ENCODE peak calls at places on chromosomes 13 and 19, in four cellular contexts. X is upper lobe of left lung, V is colonic mucosa, K is H1. O is an unnamed sample.
A peak's percentile ranks its signal among the peaks of the same experiment; 100 is the strongest.

GRCh38 chr13:112768795-112769411 is 79.1 kb downstream of the ATP11A start:
- DNase-seq in X (peak; percentile 87), V (no peak), K (no peak), O (peak; percentile 92)

GRCh38 chr13:52405369-52405766 is 604 bp downstream of the THSD1 start:
- DNase-seq in X (no peak), V (no peak), K (no peak), O (no peak)

GRCh38 chr13:98752942-98753290 is 444 bp upstream of the SLC15A1 start:
- DNase-seq in X (no peak), V (no peak), K (no peak), O (no peak)

GRCh38 chr19:36420961-36421748 is 2.7 kb upstream of the ZFP82 start:
- DNase-seq in X (peak; percentile 85), V (peak; percentile 16), K (no peak), O (no peak)

GRCh38 chr19:54179921-54180452 is 7.0 kb upstream of the TMC4 start:
- DNase-seq in X (no peak), V (peak; percentile 75), K (peak; percentile 92), O (no peak)

GRCh38 chr13:79258489-79258888 is 147.6 kb downstream of the RBM26 start:
- DNase-seq in X (no peak), V (no peak), K (no peak), O (no peak)

GRCh38 chr13:112342841-112343361 is 33.3 kb upstream of the SPACA7 start:
- DNase-seq in X (peak; percentile 76), V (no peak), K (no peak), O (no peak)

GRCh38 chr13:33862006-33862405 is 44.1 kb downstream of the RFC3 start:
- DNase-seq in X (no peak), V (no peak), K (no peak), O (no peak)

GRCh38 chr13:70117506-70117905 is 9.3 kb upstream of the KLHL1 start:
- DNase-seq in X (no peak), V (no peak), K (no peak), O (no peak)

GRCh38 chr19:42528354-42529247 is at the start of gene CEACAM1:
- DNase-seq in X (no peak), V (peak; percentile 89), K (no peak), O (peak; percentile 76)

GRCh38 chr19:1676351-1677266 is 24.2 kb upstream of the TCF3 start:
- DNase-seq in X (no peak), V (no peak), K (no peak), O (no peak)

GRCh38 chr13:35826626-35827254 is 304.4 kb downstream of the DCLK1 start:
- DNase-seq in X (peak; percentile 41), V (no peak), K (no peak), O (no peak)

GRCh38 chr19:741506-742131 is 9.3 kb upstream of the MISP start:
- DNase-seq in X (peak; percentile 52), V (no peak), K (peak; percentile 31), O (no peak)

GRCh38 chr19:7337380-7338194 is 11.2 kb upstream of the ARHGEF18 start:
- DNase-seq in X (no peak), V (no peak), K (no peak), O (peak; percentile 57)

GRCh38 chr19:36128392-36128736 is 11.5 kb upstream of the CAPNS1 start:
- DNase-seq in X (no peak), V (peak; percentile 71), K (no peak), O (no peak)

GRCh38 chr13:111049791-111050538 is 65.1 kb upstream of the ARHGEF7 start:
- DNase-seq in X (no peak), V (peak; percentile 34), K (no peak), O (no peak)

GRCh38 chr19:5046339-5047039 is 77.6 kb downstream of the KDM4B start:
- DNase-seq in X (peak; percentile 58), V (peak; percentile 80), K (no peak), O (peak; percentile 81)

GRCh38 chr13:76225815-76226489 is 589.8 kb downstream of the LMO7 start:
- DNase-seq in X (no peak), V (no peak), K (no peak), O (no peak)

GRCh38 chr13:77521595-77522367 is 13.7 kb upstream of the SCEL start:
- DNase-seq in X (no peak), V (no peak), K (peak; percentile 17), O (peak; percentile 74)

GRCh38 chr13:25752957-25753540 is 298.8 kb downstream of the SHISA2 start:
- DNase-seq in X (no peak), V (peak; percentile 68), K (no peak), O (no peak)

GRCh38 chr19:41325947-41326706 is 16.2 kb downstream of the CCDC97 start:
- DNase-seq in X (peak; percentile 79), V (no peak), K (no peak), O (no peak)

GRCh38 chr19:1027020-1027952 is 878 bp downstream of the CNN2 start:
- DNase-seq in X (peak; percentile 85), V (peak; percentile 53), K (no peak), O (no peak)

GRCh38 chr13:36764957-36765356 is 54.1 kb upstream of the RFXAP start:
- DNase-seq in X (no peak), V (no peak), K (no peak), O (no peak)

GRCh38 chr19:55620410-55620809 is 4.0 kb downstream of the ZNF784 start:
- DNase-seq in X (no peak), V (no peak), K (no peak), O (no peak)

GRCh38 chr13:113654591-113655357 is 3.2 kb downstream of the ATP4B start:
- DNase-seq in X (peak; percentile 71), V (no peak), K (no peak), O (peak; percentile 58)

GRCh38 chr19:52734340-52734892 is 428 bp downstream of the ZNF611 start:
- DNase-seq in X (peak; percentile 86), V (no peak), K (no peak), O (no peak)

GRCh38 chr19:35752746-35753350 is 4.0 kb downstream of the HSPB6 start:
- DNase-seq in X (peak; percentile 68), V (no peak), K (no peak), O (no peak)

GRCh38 chr19:3098515-3099346 is 4.6 kb downstream of the GNA11 start:
- DNase-seq in X (peak; percentile 87), V (peak; percentile 61), K (no peak), O (peak; percentile 79)

DNA sequence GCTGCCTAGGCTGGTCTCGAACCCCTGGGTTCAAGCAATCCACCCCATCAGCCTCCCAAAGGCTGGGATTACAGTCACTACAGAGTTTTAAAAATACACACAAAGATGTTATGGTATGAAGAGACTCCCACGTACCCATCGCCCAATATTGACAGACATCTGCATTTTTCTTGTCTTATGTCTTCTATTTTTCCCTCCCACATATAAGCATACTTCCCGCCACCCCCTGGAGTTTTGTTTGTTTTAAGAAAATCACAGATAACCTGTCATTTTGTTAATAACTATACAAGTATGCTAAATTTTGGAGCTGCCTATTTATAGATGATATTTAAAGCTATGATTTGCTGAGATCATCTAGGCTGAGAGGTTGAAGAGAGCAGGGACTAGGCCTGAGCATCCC is 6.2 kb upstream of the SMG9 start:
- DNase-seq in X (no peak), V (no peak), K (no peak), O (no peak)
- H3K4me1 ChIP-seq in X (peaks cover 1% of the 10 kb centered on the region), V (peaks cover 13% of the 10 kb centered on the region), K (peaks cover 3% of the 10 kb centered on the region), O (peaks cover 10% of the 10 kb centered on the region)

GRCh38 chr19:38713227-38713649 is 31.0 kb downstream of the CAPN12 start:
- DNase-seq in X (peak; percentile 75), V (peak; percentile 52), K (no peak), O (no peak)
- H3K4me1 ChIP-seq in X (peaks cover 40% of the 10 kb centered on the region), V (no peaks in the 10 kb centered on the region), K (no peaks in the 10 kb centered on the region), O (peaks cover 25% of the 10 kb centered on the region)

GRCh38 chr19:23872282-23872919 is 42.3 kb upstream of the ZNF726 start:
- DNase-seq in X (no peak), V (no peak), K (no peak), O (no peak)
- H3K4me1 ChIP-seq in X (no peaks in the 10 kb centered on the region), V (no peaks in the 10 kb centered on the region), K (no peaks in the 10 kb centered on the region), O (no peaks in the 10 kb centered on the region)

DNA sequence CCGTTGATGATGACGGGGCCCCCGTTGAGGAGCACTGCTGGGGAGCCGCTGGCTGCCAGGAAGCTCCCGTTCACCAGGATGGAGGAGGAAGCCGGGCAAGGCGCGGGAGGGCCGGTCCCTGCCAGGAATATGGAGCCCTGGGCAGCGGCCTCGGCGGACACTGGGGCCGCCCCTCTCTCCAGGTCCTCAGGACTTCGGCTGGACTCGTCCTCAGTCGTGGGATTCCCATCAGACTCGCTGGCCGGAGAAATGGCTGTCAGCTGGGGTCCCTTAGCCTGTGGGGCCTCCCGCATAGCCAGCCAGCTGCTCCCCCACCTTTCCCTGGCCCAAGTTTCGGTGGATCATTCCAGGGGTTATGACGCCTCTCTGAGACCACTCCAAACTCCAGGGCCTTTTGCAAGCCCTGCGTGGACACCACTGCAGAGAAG is 2.1 kb downstream of the SIX5 start:
- DNase-seq in X (peak; percentile 87), V (no peak), K (no peak), O (no peak)
- H3K4me1 ChIP-seq in X (peaks cover 30% of the 10 kb centered on the region), V (peaks cover 8% of the 10 kb centered on the region), K (peaks cover 35% of the 10 kb centered on the region), O (peaks cover 31% of the 10 kb centered on the region)

DNA sequence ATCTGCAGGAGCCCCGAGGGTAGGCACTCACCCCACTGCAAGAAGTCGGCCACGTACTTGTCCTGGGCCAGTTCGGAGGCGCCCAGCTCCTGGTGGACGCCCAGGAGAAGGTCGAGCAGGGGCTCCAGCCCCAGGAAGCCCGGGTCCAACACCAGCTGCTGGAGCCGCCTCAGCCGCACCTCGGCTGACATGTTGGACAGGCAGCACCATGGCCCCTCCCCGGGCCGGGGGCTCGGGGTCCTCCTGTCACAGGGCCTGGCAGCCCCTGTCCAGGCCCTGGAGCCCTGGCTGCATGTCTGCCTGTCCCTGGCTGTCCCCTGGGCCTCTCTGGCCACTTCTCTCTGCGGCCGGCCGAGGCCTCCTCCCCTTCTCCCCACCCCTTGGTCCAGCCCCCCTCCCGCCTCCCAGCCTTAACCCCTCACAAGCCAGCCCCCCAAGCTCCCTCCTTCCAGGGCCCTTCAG is at the start of gene DMPK:
- DNase-seq in X (peak; percentile 84), V (no peak), K (no peak), O (no peak)
- H3K4me1 ChIP-seq in X (peaks cover 35% of the 10 kb centered on the region), V (no peaks in the 10 kb centered on the region), K (peaks cover 26% of the 10 kb centered on the region), O (peaks cover 22% of the 10 kb centered on the region)

GRCh38 chr13:99982741-99983400 is 1.3 kb downstream of the ZIC2 start:
- DNase-seq in X (peak; percentile 67), V (no peak), K (no peak), O (no peak)
- H3K4me1 ChIP-seq in X (peaks cover 37% of the 10 kb centered on the region), V (peaks cover 10% of the 10 kb centered on the region), K (peaks cover 5% of the 10 kb centered on the region), O (peaks cover 18% of the 10 kb centered on the region)

GRCh38 chr13:109785141-109785891 is 1.1 kb downstream of the IRS2 start:
- DNase-seq in X (peak; percentile 89), V (peak; percentile 54), K (no peak), O (peak; percentile 85)
- H3K4me1 ChIP-seq in X (peaks cover 35% of the 10 kb centered on the region), V (peaks cover 5% of the 10 kb centered on the region), K (peaks cover 22% of the 10 kb centered on the region), O (peaks cover 21% of the 10 kb centered on the region)

O was measured in upper lobe of right lung.